ENCODE peak calls at places on chromosomes 16 and 17, in nine cellular contexts. One of them, this sample, is unnamed.

GRCh38 chr16:5479925-5480324 is 382.3 kb upstream of the EEF2KMT start:
- DNase-seq in brain microvascular endothelial cell: no peak
- DNase-seq in cardiac muscle cell: no peak
- DNase-seq in bronchial epithelial cell: no peak
- DNase-seq in breast epithelium: no peak
- DNase-seq in Panc1: no peak
- DNase-seq in fibroblast of pulmonary artery: no peak
- DNase-seq in neural progenitor cell: no peak
- DNase-seq in A549: no peak
- DNase-seq in this sample: no peak

GRCh38 chr17:80279895-80280294 is 19.2 kb downstream of the RNF213 start:
- DNase-seq in cardiac muscle cell: peak; percentile 95
- DNase-seq in brain microvascular endothelial cell: peak; percentile 82
- DNase-seq in breast epithelium: peak; percentile 85
- DNase-seq in A549: no peak
- DNase-seq in Panc1: no peak
- DNase-seq in neural progenitor cell: no peak
- DNase-seq in fibroblast of pulmonary artery: peak; percentile 93
- DNase-seq in bronchial epithelial cell: peak; percentile 26
- DNase-seq in this sample: no peak

GRCh38 chr16:66740010-66740409 is 11.4 kb downstream of the DYNC1LI2 start:
- DNase-seq in breast epithelium: no peak
- DNase-seq in A549: peak; percentile 80
- DNase-seq in fibroblast of pulmonary artery: peak; percentile 54
- DNase-seq in neural progenitor cell: peak; percentile 75
- DNase-seq in cardiac muscle cell: peak; percentile 58
- DNase-seq in brain microvascular endothelial cell: no peak
- DNase-seq in bronchial epithelial cell: no peak
- DNase-seq in Panc1: no peak
- DNase-seq in this sample: no peak

GRCh38 chr16:87713469-87714229 is 52.1 kb downstream of the KLHDC4 start:
- DNase-seq in brain microvascular endothelial cell: no peak
- DNase-seq in breast epithelium: no peak
- DNase-seq in Panc1: no peak
- DNase-seq in bronchial epithelial cell: no peak
- DNase-seq in neural progenitor cell: no peak
- DNase-seq in cardiac muscle cell: no peak
- DNase-seq in A549: no peak
- DNase-seq in fibroblast of pulmonary artery: no peak
- DNase-seq in this sample: no peak

GRCh38 chr17:38917259-38917658 is 8.2 kb upstream of the LASP1NB start:
- DNase-seq in neural progenitor cell: no peak
- DNase-seq in fibroblast of pulmonary artery: no peak
- DNase-seq in Panc1: no peak
- DNase-seq in cardiac muscle cell: no peak
- DNase-seq in breast epithelium: no peak
- DNase-seq in A549: no peak
- DNase-seq in bronchial epithelial cell: no peak
- DNase-seq in brain microvascular endothelial cell: no peak
- DNase-seq in this sample: no peak

GRCh38 chr17:47894498-47895253 is 1.4 kb upstream of the SP2 start:
- DNase-seq in neural progenitor cell: no peak
- DNase-seq in A549: no peak
- DNase-seq in fibroblast of pulmonary artery: no peak
- DNase-seq in brain microvascular endothelial cell: no peak
- DNase-seq in bronchial epithelial cell: no peak
- DNase-seq in breast epithelium: no peak
- DNase-seq in cardiac muscle cell: no peak
- DNase-seq in Panc1: no peak
- DNase-seq in this sample: no peak

GRCh38 chr16:9791566-9791965 is 390.7 kb downstream of the GRIN2A start:
- DNase-seq in bronchial epithelial cell: no peak
- DNase-seq in cardiac muscle cell: no peak
- DNase-seq in fibroblast of pulmonary artery: no peak
- DNase-seq in neural progenitor cell: peak; percentile 18
- DNase-seq in breast epithelium: no peak
- DNase-seq in Panc1: no peak
- DNase-seq in A549: no peak
- DNase-seq in brain microvascular endothelial cell: no peak
- DNase-seq in this sample: no peak

GRCh38 chr16:46747777-46748651 is at the start of gene MYLK3:
- DNase-seq in fibroblast of pulmonary artery: no peak
- DNase-seq in breast epithelium: no peak
- DNase-seq in neural progenitor cell: peak; percentile 30
- DNase-seq in cardiac muscle cell: peak; percentile 46
- DNase-seq in A549: no peak
- DNase-seq in brain microvascular endothelial cell: no peak
- DNase-seq in Panc1: no peak
- DNase-seq in bronchial epithelial cell: no peak
- DNase-seq in this sample: no peak

GRCh38 chr16:16121185-16121727 is 102.0 kb downstream of the ABCC6 start:
- DNase-seq in cardiac muscle cell: no peak
- DNase-seq in bronchial epithelial cell: no peak
- DNase-seq in Panc1: no peak
- DNase-seq in brain microvascular endothelial cell: no peak
- DNase-seq in breast epithelium: no peak
- DNase-seq in fibroblast of pulmonary artery: no peak
- DNase-seq in A549: no peak
- DNase-seq in neural progenitor cell: no peak
- DNase-seq in this sample: no peak

GRCh38 chr16:16120044-16120381 is 103.3 kb downstream of the ABCC6 start:
- DNase-seq in A549: no peak
- DNase-seq in brain microvascular endothelial cell: no peak
- DNase-seq in fibroblast of pulmonary artery: no peak
- DNase-seq in Panc1: no peak
- DNase-seq in breast epithelium: no peak
- DNase-seq in bronchial epithelial cell: no peak
- DNase-seq in cardiac muscle cell: no peak
- DNase-seq in neural progenitor cell: no peak
- DNase-seq in this sample: no peak

GRCh38 chr16:16122264-16122663 is 101.0 kb downstream of the ABCC6 start:
- DNase-seq in breast epithelium: no peak
- DNase-seq in cardiac muscle cell: no peak
- DNase-seq in A549: no peak
- DNase-seq in neural progenitor cell: no peak
- DNase-seq in brain microvascular endothelial cell: no peak
- DNase-seq in bronchial epithelial cell: no peak
- DNase-seq in fibroblast of pulmonary artery: no peak
- DNase-seq in Panc1: no peak
- DNase-seq in this sample: no peak

GRCh38 chr16:16118337-16118736 is 105.0 kb downstream of the ABCC6 start:
- DNase-seq in brain microvascular endothelial cell: no peak
- DNase-seq in A549: no peak
- DNase-seq in bronchial epithelial cell: no peak
- DNase-seq in cardiac muscle cell: no peak
- DNase-seq in neural progenitor cell: no peak
- DNase-seq in fibroblast of pulmonary artery: no peak
- DNase-seq in Panc1: no peak
- DNase-seq in breast epithelium: no peak
- DNase-seq in this sample: no peak

DNA sequence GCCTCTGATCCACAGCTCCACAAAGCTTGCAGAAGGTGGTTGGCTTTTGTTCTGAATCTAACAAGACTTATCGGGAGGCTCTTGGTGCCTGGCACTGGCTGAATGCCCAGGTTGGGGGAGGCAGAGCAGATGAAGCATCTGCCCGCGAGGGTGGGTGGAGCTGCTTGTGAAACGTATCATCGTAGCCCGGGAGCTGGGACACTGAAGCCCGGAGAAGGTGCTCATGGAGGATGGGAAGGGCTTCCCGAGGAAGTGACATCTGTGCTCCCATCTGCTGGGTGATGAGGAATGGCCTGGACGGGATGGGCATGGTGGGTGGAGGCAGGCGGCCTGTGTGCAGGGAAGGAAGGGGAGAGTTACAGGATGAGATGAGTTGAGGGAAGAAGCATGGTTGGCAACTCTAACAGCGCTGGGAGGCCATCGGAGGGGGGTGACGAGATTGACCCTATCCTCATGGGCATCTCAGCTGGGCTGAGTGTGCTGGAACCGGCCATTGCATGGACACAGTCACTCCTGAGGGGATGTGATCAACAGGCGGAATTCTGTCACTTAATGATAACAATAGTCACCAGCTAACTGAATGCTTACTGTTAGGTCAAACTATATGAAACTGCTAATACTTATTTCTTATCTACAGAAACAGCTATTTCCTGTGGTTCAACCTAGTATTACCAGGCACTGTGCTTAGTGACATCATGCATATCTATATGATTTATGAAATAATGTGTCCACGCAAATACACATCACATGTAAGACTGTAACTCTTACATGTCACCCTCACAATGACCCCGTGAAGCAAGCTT is 102.7 kb downstream of the ABCC6 start:
- DNase-seq in brain microvascular endothelial cell: peak; percentile 12
- DNase-seq in breast epithelium: no peak
- DNase-seq in Panc1: no peak
- DNase-seq in cardiac muscle cell: peak; percentile 47
- DNase-seq in fibroblast of pulmonary artery: peak; percentile 48
- DNase-seq in A549: no peak
- DNase-seq in neural progenitor cell: no peak
- DNase-seq in bronchial epithelial cell: no peak
- DNase-seq in this sample: no peak
- H3K4me3 ChIP-seq in brain microvascular endothelial cell: no peak overlapping the region
- H3K4me3 ChIP-seq in breast epithelium: no peak overlapping the region
- H3K4me3 ChIP-seq in Panc1: no peak overlapping the region
- H3K4me3 ChIP-seq in cardiac muscle cell: no peak overlapping the region
- H3K4me3 ChIP-seq in fibroblast of pulmonary artery: no peak overlapping the region
- H3K4me3 ChIP-seq in A549: no peak overlapping the region
- H3K4me3 ChIP-seq in neural progenitor cell: no peak overlapping the region
- H3K4me3 ChIP-seq in bronchial epithelial cell: no peak overlapping the region
- H3K4me3 ChIP-seq in this sample: no peak overlapping the region

DNA sequence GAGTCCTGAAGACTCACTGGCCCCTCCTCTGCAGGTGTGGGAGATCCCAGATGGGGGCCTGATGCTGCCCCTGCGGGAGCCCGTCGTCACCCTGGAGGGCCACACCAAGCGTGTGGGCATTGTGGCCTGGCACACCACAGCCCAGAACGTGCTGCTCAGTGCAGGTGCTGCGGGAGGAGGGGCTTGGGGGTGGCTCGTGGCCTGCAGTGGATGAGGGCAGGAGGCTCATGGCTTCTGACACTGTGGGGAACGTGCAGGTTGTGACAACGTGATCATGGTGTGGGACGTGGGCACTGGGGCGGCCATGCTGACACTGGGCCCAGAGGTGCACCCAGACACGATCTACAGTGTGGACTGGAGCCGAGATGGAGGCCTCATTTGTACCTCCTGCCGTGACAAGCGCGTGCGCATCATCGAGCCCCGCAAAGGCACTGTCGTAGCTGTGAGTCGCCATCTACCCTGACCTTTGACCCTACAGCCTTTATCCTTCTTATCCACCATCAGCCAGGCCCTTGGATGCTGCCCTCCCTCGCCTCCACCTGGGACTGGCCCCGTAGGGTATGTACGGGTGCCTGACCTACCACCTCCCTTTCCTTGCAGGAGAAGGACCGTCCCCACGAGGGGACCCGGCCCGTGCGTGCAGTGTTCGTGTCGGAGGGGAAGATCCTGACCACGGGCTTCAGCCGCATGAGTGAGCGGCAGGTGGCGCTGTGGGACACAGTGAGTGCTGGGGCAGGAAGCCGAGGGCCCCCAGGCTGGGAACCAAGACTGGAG is 3.6 kb downstream of the CORO1A start:
- DNase-seq in neural progenitor cell: peak; percentile 74
- DNase-seq in A549: peak; percentile 40
- DNase-seq in bronchial epithelial cell: peak; percentile 27
- DNase-seq in cardiac muscle cell: peak; percentile 51
- DNase-seq in breast epithelium: peak; percentile 41
- DNase-seq in Panc1: peak; percentile 10
- DNase-seq in brain microvascular endothelial cell: peak; percentile 24
- DNase-seq in fibroblast of pulmonary artery: peak; percentile 52
- DNase-seq in this sample: no peak
- H3K4me3 ChIP-seq in neural progenitor cell: no peak overlapping the region
- H3K4me3 ChIP-seq in A549: no peak overlapping the region
- H3K4me3 ChIP-seq in bronchial epithelial cell: no peak overlapping the region
- H3K4me3 ChIP-seq in cardiac muscle cell: no peak overlapping the region
- H3K4me3 ChIP-seq in breast epithelium: no peak overlapping the region
- H3K4me3 ChIP-seq in Panc1: no peak overlapping the region
- H3K4me3 ChIP-seq in brain microvascular endothelial cell: no peak overlapping the region
- H3K4me3 ChIP-seq in fibroblast of pulmonary artery: no peak overlapping the region
- H3K4me3 ChIP-seq in this sample: no peak overlapping the region

GRCh38 chr17:7296189-7296861 is 1.9 kb upstream of the YBX2 start:
- DNase-seq in cardiac muscle cell: peak; percentile 87
- DNase-seq in bronchial epithelial cell: peak; percentile 42
- DNase-seq in A549: peak; percentile 86
- DNase-seq in neural progenitor cell: peak; percentile 94
- DNase-seq in Panc1: no peak
- DNase-seq in fibroblast of pulmonary artery: peak; percentile 82
- DNase-seq in breast epithelium: peak; percentile 63
- DNase-seq in brain microvascular endothelial cell: peak; percentile 47
- DNase-seq in this sample: no peak
- H3K4me3 ChIP-seq in cardiac muscle cell: no peak overlapping the region
- H3K4me3 ChIP-seq in bronchial epithelial cell: no peak overlapping the region
- H3K4me3 ChIP-seq in A549: no peak overlapping the region
- H3K4me3 ChIP-seq in neural progenitor cell: no peak overlapping the region
- H3K4me3 ChIP-seq in Panc1: peak overlapping the region; percentile 3
- H3K4me3 ChIP-seq in fibroblast of pulmonary artery: no peak overlapping the region
- H3K4me3 ChIP-seq in breast epithelium: no peak overlapping the region
- H3K4me3 ChIP-seq in brain microvascular endothelial cell: peak overlapping the region; percentile 20
- H3K4me3 ChIP-seq in this sample: no peak overlapping the region

GRCh38 chr17:50277357-50277754 is 3.1 kb downstream of the TMEM92 start:
- DNase-seq in brain microvascular endothelial cell: no peak
- DNase-seq in A549: no peak
- DNase-seq in neural progenitor cell: no peak
- DNase-seq in bronchial epithelial cell: no peak
- DNase-seq in fibroblast of pulmonary artery: no peak
- DNase-seq in breast epithelium: no peak
- DNase-seq in cardiac muscle cell: no peak
- DNase-seq in Panc1: no peak
- DNase-seq in this sample: no peak

GRCh38 chr17:50275279-50275678 is 1.0 kb downstream of the TMEM92 start:
- DNase-seq in A549: no peak
- DNase-seq in neural progenitor cell: no peak
- DNase-seq in fibroblast of pulmonary artery: no peak
- DNase-seq in breast epithelium: no peak
- DNase-seq in bronchial epithelial cell: no peak
- DNase-seq in brain microvascular endothelial cell: no peak
- DNase-seq in cardiac muscle cell: no peak
- DNase-seq in Panc1: no peak
- DNase-seq in this sample: no peak

GRCh38 chr17:50274945-50275221 is 617 bp downstream of the TMEM92 start:
- DNase-seq in bronchial epithelial cell: no peak
- DNase-seq in cardiac muscle cell: no peak
- DNase-seq in fibroblast of pulmonary artery: no peak
- DNase-seq in Panc1: no peak
- DNase-seq in neural progenitor cell: no peak
- DNase-seq in breast epithelium: no peak
- DNase-seq in brain microvascular endothelial cell: no peak
- DNase-seq in A549: no peak
- DNase-seq in this sample: no peak

GRCh38 chr17:50278526-50279180 is 4.4 kb downstream of the TMEM92 start:
- DNase-seq in brain microvascular endothelial cell: no peak
- DNase-seq in breast epithelium: no peak
- DNase-seq in A549: no peak
- DNase-seq in fibroblast of pulmonary artery: no peak
- DNase-seq in neural progenitor cell: no peak
- DNase-seq in cardiac muscle cell: no peak
- DNase-seq in Panc1: no peak
- DNase-seq in bronchial epithelial cell: no peak
- DNase-seq in this sample: no peak

DNA sequence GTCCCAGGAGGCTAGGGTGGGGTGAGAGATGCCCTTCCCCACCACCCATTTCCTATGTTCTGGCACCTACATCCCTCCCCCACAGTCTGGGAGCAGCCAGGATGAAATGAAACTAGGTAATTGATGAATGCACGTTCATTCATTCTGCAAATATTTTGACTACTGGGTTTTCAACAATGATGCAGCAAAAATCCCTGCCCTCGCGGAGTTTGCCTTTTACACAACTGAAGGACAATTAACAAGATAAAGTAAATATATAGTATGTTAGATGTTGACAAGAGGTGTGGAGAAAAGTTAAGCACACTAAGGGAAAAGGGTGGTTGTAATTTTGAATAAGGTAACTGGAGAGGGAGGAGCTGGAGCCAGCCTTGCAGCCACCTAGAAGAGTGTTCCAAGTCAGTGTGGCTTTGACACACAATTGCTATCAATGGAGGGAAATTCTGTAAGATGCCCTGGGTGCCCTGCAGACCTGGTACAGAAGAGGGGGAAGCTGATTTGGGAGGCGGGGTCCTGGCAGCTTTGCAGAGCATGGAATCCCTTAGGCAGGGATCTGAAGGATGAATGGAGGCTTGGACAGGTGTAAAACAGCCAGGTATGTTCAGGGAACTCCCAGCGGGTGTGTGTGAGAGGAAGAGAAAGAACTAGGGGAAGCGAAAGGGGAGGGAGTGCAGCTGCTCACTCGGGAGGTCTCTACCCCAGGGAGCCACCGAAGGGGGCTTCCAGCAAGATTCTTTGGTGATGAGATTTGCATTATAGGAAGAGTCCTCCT is 2.5 kb downstream of the TMEM92 start:
- DNase-seq in neural progenitor cell: no peak
- DNase-seq in Panc1: no peak
- DNase-seq in cardiac muscle cell: no peak
- DNase-seq in bronchial epithelial cell: peak; percentile 32
- DNase-seq in fibroblast of pulmonary artery: no peak
- DNase-seq in brain microvascular endothelial cell: no peak
- DNase-seq in breast epithelium: no peak
- DNase-seq in A549: no peak
- DNase-seq in this sample: no peak
- H3K4me3 ChIP-seq in neural progenitor cell: no peak overlapping the region
- H3K4me3 ChIP-seq in Panc1: no peak overlapping the region
- H3K4me3 ChIP-seq in cardiac muscle cell: no peak overlapping the region
- H3K4me3 ChIP-seq in bronchial epithelial cell: no peak overlapping the region
- H3K4me3 ChIP-seq in fibroblast of pulmonary artery: no peak overlapping the region
- H3K4me3 ChIP-seq in brain microvascular endothelial cell: no peak overlapping the region
- H3K4me3 ChIP-seq in breast epithelium: no peak overlapping the region
- H3K4me3 ChIP-seq in A549: no peak overlapping the region
- H3K4me3 ChIP-seq in this sample: no peak overlapping the region